ENCODE peak calls at places on chromosomes 7 and 10, in eight cellular contexts. Y is GM12865, O is transverse colon, L is iPS DF 6.9, H is cardiac fibroblast, X is AG04450, B is IMR-90, D is left ventricle myocardium inferior. S is an unnamed sample.
A peak's percentile ranks its signal among the peaks of the same experiment; 100 is the strongest.

GRCh38 chr10:43233601-43234430 is 33.0 kb downstream of the RASGEF1A start:
- DNase-seq in L (no peak), B (no peak), Y (no peak), O (peak; percentile 3), H (no peak), D (no peak), X (no peak), S (no peak)

GRCh38 chr7:36115448-36116321 is 37.4 kb upstream of the EEPD1 start:
- DNase-seq in O (peak; percentile 78), B (peak; percentile 97), H (peak; percentile 93), L (no peak), Y (peak; percentile 87), D (peak; percentile 56), X (peak; percentile 92), S (peak; percentile 98)

GRCh38 chr7:108455833-108456677 is at the start of gene NRCAM:
- DNase-seq in X (no peak), O (peak; percentile 15), D (no peak), Y (peak; percentile 46), H (peak; percentile 85), L (peak; percentile 60), B (no peak), S (peak; percentile 49)

GRCh38 chr10:88848499-88848898 is 3.1 kb downstream of the ANKRD22 start:
- DNase-seq in H (peak; percentile 61), D (no peak), L (no peak), Y (peak; percentile 20), B (peak; percentile 87), O (no peak), X (no peak), S (peak; percentile 82)

GRCh38 chr7:91299952-91300775 is 35.9 kb downstream of the FZD1 start:
- DNase-seq in Y (peak; percentile 5), H (no peak), L (no peak), O (no peak), B (no peak), X (no peak), D (no peak), S (no peak)

GRCh38 chr10:8048281-8049008 is 6.0 kb upstream of the GATA3 start:
- DNase-seq in D (no peak), B (no peak), X (no peak), L (no peak), Y (peak; percentile 53), H (no peak), O (no peak), S (no peak)

GRCh38 chr7:33862946-33863814 is 42.2 kb upstream of the BMPER start:
- DNase-seq in O (no peak), X (no peak), B (no peak), L (no peak), D (peak; percentile 57), H (peak; percentile 70), Y (no peak), S (no peak)

GRCh38 chr10:74275755-74276154 is 124.7 kb downstream of the ADK start:
- DNase-seq in H (no peak), X (no peak), L (no peak), Y (no peak), B (no peak), D (no peak), O (no peak), S (no peak)

GRCh38 chr10:43818687-43819086 is 170.0 kb upstream of the ZNF32 start:
- DNase-seq in O (no peak), X (no peak), L (no peak), Y (no peak), D (no peak), B (no peak), H (no peak), S (no peak)

GRCh38 chr10:70783056-70783684 is 2.0 kb downstream of the TBATA start:
- DNase-seq in H (no peak), L (no peak), Y (no peak), D (no peak), X (no peak), B (no peak), O (no peak), S (no peak)

GRCh38 chr10:96400465-96400864 is 41.7 kb upstream of the OPALIN start:
- DNase-seq in O (no peak), D (no peak), X (no peak), L (no peak), B (no peak), H (no peak), Y (no peak), S (no peak)

GRCh38 chr7:150686030-150686626 is 622 bp downstream of the GIMAP2 start:
- DNase-seq in D (no peak), Y (peak; percentile 52), H (no peak), L (no peak), B (no peak), O (no peak), X (no peak), S (no peak)

GRCh38 chr10:34565934-34566333 is 249.2 kb downstream of the PARD3 start:
- DNase-seq in H (peak; percentile 38), B (peak; percentile 25), Y (no peak), X (no peak), D (no peak), L (no peak), O (no peak), S (no peak)

GRCh38 chr7:867406-868188 is 8.8 kb upstream of the GET4 start:
- DNase-seq in X (no peak), H (peak; percentile 48), D (no peak), L (no peak), Y (no peak), B (peak; percentile 54), O (peak; percentile 88), S (peak; percentile 68)

GRCh38 chr10:119268871-119269506 is 61.6 kb downstream of the GRK5 start:
- DNase-seq in D (no peak), B (peak; percentile 45), H (peak; percentile 41), L (no peak), O (no peak), X (no peak), Y (peak; percentile 89), S (no peak)

GRCh38 chr10:6275022-6275997 is 72.6 kb downstream of the PFKFB3 start:
- DNase-seq in O (peak; percentile 80), Y (peak; percentile 92), H (peak; percentile 96), D (peak; percentile 86), L (no peak), B (peak; percentile 99), X (peak; percentile 85), S (peak; percentile 100)
- H3K4me3 ChIP-seq in O (no peak overlapping the region), Y (peak overlapping the region; percentile 61), H (peak overlapping the region; percentile 9), D (peak overlapping the region; percentile 52), L (no peak overlapping the region), B (peak overlapping the region; percentile 32), X (peak overlapping the region; percentile 31), S (no peak overlapping the region)

DNA sequence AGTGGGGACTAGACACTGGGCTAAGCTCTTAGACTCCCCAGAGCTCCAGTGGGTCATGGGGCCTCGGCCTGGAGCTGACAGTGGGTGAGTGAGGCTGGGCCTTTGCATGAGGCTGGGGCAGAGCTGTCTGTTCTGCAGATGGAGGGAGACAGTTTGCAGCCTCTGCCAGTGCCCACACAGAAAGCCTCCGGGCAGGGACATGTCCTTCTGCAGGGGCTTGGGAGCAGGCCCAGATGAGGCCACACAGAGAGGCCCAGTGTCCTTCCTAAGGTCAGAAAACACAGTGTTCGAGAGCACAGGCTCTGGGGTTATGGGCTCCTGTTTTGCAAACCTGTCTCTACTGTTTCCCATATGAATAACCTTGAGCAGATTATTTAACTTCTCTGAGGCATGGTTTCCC is 25.1 kb upstream of the HK1 start:
- DNase-seq in X (no peak), L (no peak), B (no peak), H (no peak), O (no peak), D (no peak), Y (no peak), S (no peak)
- H3K4me3 ChIP-seq in X (no peak overlapping the region), L (no peak overlapping the region), B (no peak overlapping the region), H (no peak overlapping the region), O (no peak overlapping the region), D (no peak overlapping the region), Y (no peak overlapping the region), S (no peak overlapping the region)

DNA sequence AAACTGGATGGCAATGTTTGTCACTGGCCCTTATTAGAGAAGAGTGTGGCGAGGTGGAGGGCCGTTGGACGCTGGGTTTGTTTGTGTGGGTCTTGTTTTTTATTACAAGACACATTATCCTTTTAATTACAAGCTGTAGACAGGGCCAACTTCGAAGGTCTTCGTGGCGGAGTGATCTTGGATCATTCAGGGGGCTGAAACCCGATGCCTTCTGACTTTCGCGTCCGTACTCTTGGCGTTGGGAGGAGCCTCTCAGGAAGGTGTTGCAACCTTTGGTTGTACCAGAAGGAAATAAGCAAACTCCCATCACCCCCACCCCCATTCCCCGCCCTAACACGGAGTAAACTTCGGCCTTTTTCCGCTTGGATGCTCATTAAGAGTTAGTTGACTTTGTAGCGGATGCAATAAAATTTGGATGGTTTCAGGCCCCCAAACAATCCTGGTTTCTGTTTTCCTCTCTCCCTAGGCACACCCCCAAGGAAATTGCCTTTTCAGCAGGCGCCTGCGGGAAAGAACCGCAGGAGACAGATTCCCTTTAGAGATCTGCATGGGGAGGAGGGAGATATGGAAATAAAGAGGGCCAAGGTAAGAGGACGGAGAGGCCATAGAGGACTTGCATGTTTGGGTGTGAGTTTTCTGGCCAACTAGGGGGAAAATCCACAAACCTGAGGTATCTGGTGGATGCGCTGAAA is 294.5 kb upstream of the NFE2L3 start:
- DNase-seq in L (no peak), O (peak; percentile 82), H (peak; percentile 38), X (no peak), Y (peak; percentile 49), B (peak; percentile 55), D (no peak), S (peak; percentile 78)
- H3K4me3 ChIP-seq in L (peak overlapping the region; percentile 37), O (peak overlapping the region; percentile 53), H (peak overlapping the region; percentile 50), X (peak overlapping the region; percentile 52), Y (peak overlapping the region; percentile 53), B (peak overlapping the region; percentile 57), D (peak overlapping the region; percentile 62), S (peak overlapping the region; percentile 69)

GRCh38 chr7:24284699-24285506 is 913 bp downstream of the NPY start:
- DNase-seq in D (no peak), X (no peak), L (no peak), O (no peak), B (no peak), Y (no peak), H (no peak), S (no peak)

GRCh38 chr7:24283559-24283899 is 461 bp upstream of the NPY start:
- DNase-seq in D (no peak), L (no peak), Y (no peak), X (no peak), O (no peak), B (no peak), H (no peak), S (no peak)

GRCh38 chr7:24279512-24279911 is 4.5 kb upstream of the NPY start:
- DNase-seq in L (no peak), Y (no peak), O (no peak), D (no peak), B (no peak), H (no peak), X (no peak), S (no peak)

GRCh38 chr7:24283900-24284698 is at the start of gene NPY:
- DNase-seq in L (no peak), H (no peak), X (no peak), D (no peak), Y (peak; percentile 26), B (no peak), O (no peak), S (no peak)
- H3K4me3 ChIP-seq in L (peak within 1 kb of the TSS; percentile 14), H (no peak within 1 kb of the TSS), X (no peak within 1 kb of the TSS), D (peak within 1 kb of the TSS; percentile 33), Y (peak within 1 kb of the TSS; percentile 22), B (no peak within 1 kb of the TSS), O (peak within 1 kb of the TSS; percentile 7), S (no peak within 1 kb of the TSS)

S was measured in epithelial cell of esophagus.